ENCODE peak calls at places on chromosome 19, in eight cellular contexts. D, M, E, R, C, G, O and H are unnamed samples.
A peak's percentile ranks its signal among the peaks of the same experiment; 100 is the strongest.

GRCh38 chr19:45173816-45174215 is 4.2 kb downstream of the TRAPPC6A start:
- DNase-seq in C (no peak), O (no peak), E (peak; percentile 79), R (no peak), G (no peak), D (no peak), M (no peak), H (no peak)

GRCh38 chr19:35715981-35716734 is 1.6 kb upstream of the KMT2B start:
- DNase-seq in D (no peak), C (no peak), R (no peak), G (no peak), E (peak; percentile 36), O (no peak), M (peak; percentile 80), H (no peak)

GRCh38 chr19:18293642-18294466 is 12.4 kb upstream of the JUND start:
- DNase-seq in E (no peak), M (no peak), R (no peak), C (no peak), G (no peak), O (no peak), D (no peak), H (no peak)

GRCh38 chr19:13459351-13459750 is 46.9 kb downstream of the CACNA1A start:
- DNase-seq in R (no peak), O (no peak), D (no peak), M (no peak), G (no peak), E (no peak), C (peak; percentile 56), H (no peak)

GRCh38 chr19:10112895-10113591 is 1.6 kb downstream of the P2RY11 start:
- DNase-seq in M (no peak), R (no peak), O (no peak), E (peak; percentile 31), D (peak; percentile 70), G (peak; percentile 59), C (no peak), H (peak; percentile 49)

GRCh38 chr19:38734426-38735256 is 9.6 kb downstream of the CAPN12 start:
- DNase-seq in E (peak; percentile 16), G (peak; percentile 63), O (no peak), M (no peak), C (peak; percentile 23), R (no peak), D (peak; percentile 24), H (no peak)

GRCh38 chr19:46478356-46478986 is 7.1 kb upstream of the PNMA8A start:
- DNase-seq in M (no peak), G (no peak), D (no peak), E (peak; percentile 54), R (no peak), O (no peak), C (peak; percentile 46), H (peak; percentile 81)

GRCh38 chr19:45455707-45456499 is 11.9 kb upstream of the FOSB start:
- DNase-seq in E (peak; percentile 99), G (peak; percentile 81), R (no peak), C (peak; percentile 86), M (peak; percentile 83), D (peak; percentile 60), O (peak; percentile 97), H (peak; percentile 100)

GRCh38 chr19:2190848-2191455 is 27.2 kb downstream of the DOT1L start:
- DNase-seq in M (no peak), C (no peak), E (no peak), D (no peak), G (no peak), O (no peak), R (no peak), H (no peak)

GRCh38 chr19:39438270-39438934 is 2.7 kb upstream of the RPS16 start:
- DNase-seq in R (no peak), C (no peak), G (no peak), M (no peak), O (no peak), D (no peak), E (peak; percentile 27), H (peak; percentile 64)

GRCh38 chr19:51708811-51709210 is 15.0 kb downstream of the HAS1 start:
- DNase-seq in C (no peak), E (no peak), O (no peak), M (no peak), D (no peak), R (no peak), G (no peak), H (no peak)

GRCh38 chr19:703651-704446 is 4.9 kb upstream of the PALM start:
- DNase-seq in M (peak; percentile 67), R (no peak), G (peak; percentile 73), E (no peak), O (no peak), D (peak; percentile 68), C (no peak), H (peak; percentile 82)

GRCh38 chr19:1914826-1915341 is 9.7 kb downstream of the ADAT3 start:
- DNase-seq in M (no peak), C (no peak), R (no peak), E (no peak), O (no peak), D (no peak), G (no peak), H (no peak)

GRCh38 chr19:3142292-3142670 is 6.4 kb downstream of the GNA15 start:
- DNase-seq in E (peak; percentile 90), C (no peak), R (no peak), G (no peak), O (peak; percentile 42), M (no peak), D (no peak), H (peak; percentile 95)